ENCODE peak calls at places on chromosomes 11 and 22, in five cellular contexts. D is prostate gland; I is CD4-positive, CD25-positive, alpha-beta regulatory T cell; E is SJCRH30; W is IMR-90. G is an unnamed sample. For H3K4me1, the result is how much of the 10 kb centered on the place peaks cover.

GRCh38 chr11:91869751-91870150 is 354.9 kb upstream of the FAT3 start:
- DNase-seq in D (no peak), I (no peak), E (peak), W (no peak), G (no peak)

GRCh38 chr11:2690596-2691354 is 9.0 kb downstream of the KCNQ1OT1 start:
- DNase-seq in D (no peak), I (no peak), E (no peak), W (no peak), G (no peak)

GRCh38 chr11:121352301-121352891 is 59.8 kb downstream of the SC5D start:
- DNase-seq in D (peak), I (no peak), E (no peak), W (no peak), G (no peak)

GRCh38 chr11:129315781-129316579 is 59.7 kb upstream of the BARX2 start:
- DNase-seq in D (peak), I (no peak), E (peak), W (no peak), G (no peak)

GRCh38 chr11:81570669-81571068 is 1163.0 kb downstream of the FAM181B start:
- DNase-seq in D (no peak), I (no peak), E (no peak), W (no peak), G (no peak)

GRCh38 chr11:1003159-1003558 is 33.4 kb downstream of the MUC6 start:
- DNase-seq in D (no peak), I (no peak), E (no peak), W (no peak), G (no peak)

GRCh38 chr11:129937592-129938238 is 42.3 kb upstream of the NFRKB start:
- DNase-seq in D (no peak), I (no peak), E (no peak), W (no peak), G (no peak)

GRCh38 chr22:44697423-44698179 is 4.4 kb upstream of the PRR5 start:
- DNase-seq in D (peak), I (peak), E (peak), W (peak), G (peak)

GRCh38 chr11:94212898-94213297 is 84.3 kb downstream of the PANX1 start:
- DNase-seq in D (no peak), I (no peak), E (no peak), W (no peak), G (no peak)

GRCh38 chr11:131099013-131099412 is 182.7 kb upstream of the SNX19 start:
- DNase-seq in D (no peak), I (no peak), E (no peak), W (peak), G (no peak)

GRCh38 chr11:82927264-82927880 is 25.8 kb downstream of the DDIAS start:
- DNase-seq in D (peak), I (peak), E (peak), W (peak), G (no peak)

GRCh38 chr11:94825111-94825880 is 57.1 kb downstream of the AMOTL1 start:
- DNase-seq in D (no peak), I (no peak), E (no peak), W (no peak), G (no peak)

GRCh38 chr22:35844886-35845285 is 127.2 kb downstream of the APOL5 start:
- DNase-seq in D (no peak), I (no peak), E (no peak), W (no peak), G (no peak)

GRCh38 chr11:18791175-18792065 is at the start of gene PTPN5:
- DNase-seq in D (no peak), I (no peak), E (no peak), W (no peak), G (no peak)

GRCh38 chr22:50678651-50679521 is 6.3 kb downstream of the SHANK3 start:
- DNase-seq in D (no peak), I (no peak), E (no peak), W (no peak), G (no peak)

GRCh38 chr11:79100093-79100704 is 340.6 kb downstream of the TENM4 start:
- DNase-seq in D (no peak), I (peak), E (peak), W (peak), G (no peak)

GRCh38 chr11:31325162-31325561 is 44.4 kb downstream of the DCDC1 start:
- DNase-seq in D (no peak), I (no peak), E (no peak), W (peak), G (no peak)

GRCh38 chr22:26619510-26619909 is 1.7 kb upstream of the CRYBB1 start:
- DNase-seq in D (no peak), I (no peak), E (no peak), W (no peak), G (peak)

GRCh38 chr22:26038365-26038764 is 130.9 kb upstream of the SEZ6L start:
- DNase-seq in D (no peak), I (no peak), E (no peak), W (no peak), G (no peak)

GRCh38 chr11:94183886-94184264 is 55.2 kb downstream of the PANX1 start:
- DNase-seq in D (peak), I (peak), E (peak), W (peak), G (peak)

GRCh38 chr11:5967708-5968107 is 586 bp downstream of the OR56A5 start:
- DNase-seq in D (no peak), I (no peak), E (no peak), W (no peak), G (no peak)

DNA sequence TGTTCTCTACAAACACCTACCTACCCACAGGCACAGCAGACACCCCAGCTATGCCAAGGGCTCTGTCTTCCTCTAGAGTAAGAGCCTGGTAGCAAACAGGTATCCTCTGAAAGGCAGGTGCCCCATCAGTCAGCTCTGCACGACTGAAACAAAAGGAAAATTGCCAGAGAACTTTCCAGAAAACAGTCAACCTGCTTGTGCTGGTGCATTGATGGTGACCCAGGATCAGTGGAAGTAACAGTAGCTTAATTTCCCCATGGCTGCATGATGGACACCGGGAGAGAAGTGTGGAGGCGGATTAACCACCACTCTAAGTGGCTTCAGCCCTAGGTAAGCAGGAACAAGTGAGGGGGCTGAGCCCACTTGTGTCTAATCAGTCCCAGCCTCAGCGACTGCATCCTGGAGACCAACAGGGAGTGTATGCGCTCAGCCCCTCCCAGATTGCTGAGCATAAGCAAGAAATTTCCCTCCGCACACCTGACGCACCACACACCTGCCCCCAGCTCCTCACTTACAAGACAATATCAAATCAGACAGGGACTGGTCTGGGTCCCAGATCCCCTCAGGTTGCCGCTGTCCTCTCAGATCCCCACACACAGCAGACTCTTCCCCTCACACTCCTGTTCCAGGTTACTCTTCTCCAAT is 70.7 kb upstream of the IGLL5 start:
- DNase-seq in D (no peak), I (no peak), E (no peak), W (no peak), G (no peak)
- H3K4me1 ChIP-seq in D (under half), I (half or more), E (under half), W (under half), G (under half)

DNA sequence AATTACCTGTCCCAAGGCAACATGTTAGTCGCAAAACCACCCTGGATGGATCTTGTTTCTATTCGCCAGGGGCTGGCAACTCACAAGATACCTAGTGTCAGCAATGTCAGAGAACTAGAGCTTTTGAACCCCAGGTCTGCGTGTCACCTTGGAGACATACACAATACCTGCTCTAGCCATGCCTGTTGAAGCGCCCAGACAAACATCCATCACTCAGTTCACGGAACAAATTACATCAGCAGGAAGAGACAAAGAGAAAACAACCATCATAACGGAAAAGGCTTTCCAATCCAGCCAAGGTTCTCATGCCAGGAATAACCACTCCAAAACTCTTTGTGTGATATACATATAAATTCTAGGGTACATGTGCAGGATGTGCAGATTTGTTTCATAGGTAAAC is 2.2 kb downstream of the CD59 start:
- DNase-seq in D (no peak), I (no peak), E (no peak), W (no peak), G (no peak)
- H3K4me1 ChIP-seq in D (under half), I (under half), E (under half), W (under half), G (half or more)

DNA sequence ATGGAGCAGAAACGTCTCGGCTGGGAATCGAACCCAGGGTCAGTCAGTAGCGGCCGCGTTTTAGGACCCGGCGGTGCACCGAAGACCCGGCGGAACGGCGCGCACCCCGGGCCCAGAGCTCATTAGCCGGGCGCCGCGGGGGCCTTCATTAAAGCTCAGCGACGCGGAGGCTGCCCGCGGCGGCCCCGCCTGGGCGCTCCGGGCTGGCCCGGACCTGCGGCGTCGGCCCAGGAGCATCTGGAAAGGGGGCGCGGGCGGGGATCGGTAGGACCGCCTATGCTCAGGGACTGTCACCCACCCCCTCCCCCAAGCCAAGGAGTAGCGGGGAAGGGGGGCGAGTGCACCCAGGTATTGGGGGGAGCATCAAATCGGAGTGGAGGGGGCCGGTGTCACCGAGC is 52.2 kb downstream of the CYTH4 start:
- DNase-seq in D (no peak), I (no peak), E (no peak), W (no peak), G (no peak)
- H3K4me1 ChIP-seq in D (under half), I (under half), E (under half), W (under half), G (under half)

GRCh38 chr11:104522650-104523049 is 358.7 kb upstream of the PDGFD start:
- DNase-seq in D (no peak), I (no peak), E (no peak), W (peak), G (no peak)

GRCh38 chr11:104523611-104524010 is 359.7 kb upstream of the PDGFD start:
- DNase-seq in D (no peak), I (no peak), E (no peak), W (no peak), G (no peak)

GRCh38 chr11:104525416-104525815 is 361.5 kb upstream of the PDGFD start:
- DNase-seq in D (no peak), I (no peak), E (no peak), W (no peak), G (no peak)

GRCh38 chr11:104526006-104526405 is 362.1 kb upstream of the PDGFD start:
- DNase-seq in D (no peak), I (no peak), E (no peak), W (no peak), G (no peak)

DNA sequence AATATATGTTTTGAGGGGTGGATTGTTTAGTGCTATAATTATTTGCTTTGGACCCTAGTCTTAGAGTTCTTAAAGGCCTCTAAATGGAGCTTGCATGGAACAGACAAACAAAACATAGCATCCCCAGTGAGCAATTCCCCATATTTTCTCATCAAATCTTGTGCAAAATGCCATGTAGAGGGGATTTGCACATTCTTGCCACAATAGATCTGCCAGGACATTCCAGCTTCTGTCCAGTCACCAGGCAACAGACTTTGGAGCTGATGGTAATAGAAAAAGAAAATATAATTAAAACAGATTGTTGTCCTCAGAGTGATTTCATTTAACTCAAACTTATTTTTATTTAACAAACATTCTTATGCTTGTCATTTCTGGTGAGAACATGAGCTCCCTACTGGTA is 360.3 kb upstream of the PDGFD start:
- DNase-seq in D (no peak), I (no peak), E (no peak), W (no peak), G (no peak)
- H3K4me1 ChIP-seq in D (under half), I (under half), E (under half), W (under half), G (under half)